ENCODE peak calls at places on chromosomes 7 and 10, in five cellular contexts. B is GM12878, F is upper lobe of left lung, X is HepG2, G is K562. N is an unnamed sample. For H3K27me3, the result is how much of the 10 kb centered on the place peaks cover.

GRCh38 chr7:123607423-123607975 is 5.9 kb downstream of the ASB15 start:
- ATAC-seq in B (no peak), F (no peak), X (no peak), G (no peak), N (no peak)

GRCh38 chr10:14670551-14671240 is 104.0 kb downstream of the FAM107B start:
- ATAC-seq in B (no peak), F (peak), X (no peak), G (no peak), N (peak)

GRCh38 chr7:135713836-135714470 is 14.0 kb downstream of the SLC13A4 start:
- ATAC-seq in B (no peak), F (no peak), X (no peak), G (no peak), N (no peak)

GRCh38 chr7:107173691-107174406 is 5.0 kb downstream of the HBP1 start:
- ATAC-seq in B (peak), F (no peak), X (no peak), G (no peak), N (no peak)

GRCh38 chr7:8594115-8594514 is 160.7 kb downstream of the NXPH1 start:
- ATAC-seq in B (peak), F (no peak), X (no peak), G (no peak), N (no peak)

GRCh38 chr10:97882142-97883091 is 32.8 kb downstream of the GOLGA7B start:
- ATAC-seq in B (peak), F (peak), X (no peak), G (no peak), N (no peak)

GRCh38 chr10:15884447-15884846 is 24.1 kb upstream of the MINDY3 start:
- ATAC-seq in B (no peak), F (no peak), X (no peak), G (no peak), N (no peak)

GRCh38 chr10:121544301-121544869 is 53.9 kb downstream of the FGFR2 start:
- ATAC-seq in B (no peak), F (no peak), X (no peak), G (no peak), N (no peak)

GRCh38 chr10:88974446-88975376 is 15.9 kb upstream of the FAS start:
- ATAC-seq in B (peak), F (peak), X (peak), G (peak), N (no peak)

GRCh38 chr10:70615784-70616511 is 13.4 kb upstream of the PRF1 start:
- ATAC-seq in B (no peak), F (no peak), X (no peak), G (no peak), N (no peak)

GRCh38 chr10:82211331-82211730 is 336.3 kb downstream of the NRG3 start:
- ATAC-seq in B (no peak), F (peak), X (no peak), G (no peak), N (no peak)

GRCh38 chr10:17241611-17242333 is 13.7 kb downstream of the VIM start:
- ATAC-seq in B (no peak), F (no peak), X (no peak), G (no peak), N (no peak)

GRCh38 chr7:39721345-39721744 is 98.0 kb downstream of the RALA start:
- ATAC-seq in B (no peak), F (no peak), X (no peak), G (peak), N (no peak)

GRCh38 chr10:7622969-7623368 is 43.8 kb downstream of the ITIH5 start:
- ATAC-seq in B (peak), F (no peak), X (peak), G (peak), N (no peak)

GRCh38 chr7:73596191-73597065 is 18.0 kb upstream of the TBL2 start:
- ATAC-seq in B (no peak), F (no peak), X (peak), G (peak), N (no peak)

GRCh38 chr7:157523766-157524421 is 187.1 kb downstream of the DNAJB6 start:
- ATAC-seq in B (no peak), F (no peak), X (peak), G (no peak), N (no peak)

GRCh38 chr10:63366933-63367332 is 98.8 kb downstream of the JMJD1C start:
- ATAC-seq in B (no peak), F (no peak), X (no peak), G (no peak), N (no peak)

GRCh38 chr7:33649476-33650441 is 255.6 kb upstream of the BMPER start:
- ATAC-seq in B (no peak), F (no peak), X (no peak), G (no peak), N (no peak)

GRCh38 chr10:90181251-90181691 is 479.9 kb downstream of the KIF20B start:
- ATAC-seq in B (no peak), F (no peak), X (no peak), G (no peak), N (no peak)

GRCh38 chr10:85026878-85027467 is 698.6 kb downstream of the CCSER2 start:
- ATAC-seq in B (no peak), F (no peak), X (no peak), G (no peak), N (no peak)

GRCh38 chr10:132644544-132645530 is 107.2 kb downstream of the INPP5A start:
- ATAC-seq in B (no peak), F (no peak), X (no peak), G (no peak), N (no peak)

GRCh38 chr10:46236537-46236887 is 50.3 kb upstream of the ANTXRL start:
- ATAC-seq in B (no peak), F (no peak), X (no peak), G (no peak), N (no peak)

GRCh38 chr10:79628988-79629954 is 18.5 kb downstream of the SFTPA1 start:
- ATAC-seq in B (no peak), F (no peak), X (peak), G (no peak), N (no peak)

GRCh38 chr10:120719333-120719732 is 131.8 kb upstream of the WDR11 start:
- ATAC-seq in B (peak), F (no peak), X (no peak), G (no peak), N (no peak)

GRCh38 chr10:47264797-47265281 is 35.2 kb upstream of the GDF10 start:
- ATAC-seq in B (no peak), F (no peak), X (no peak), G (no peak), N (no peak)

GRCh38 chr10:11192304-11193018 is 174.8 kb downstream of the CELF2 start:
- ATAC-seq in B (no peak), F (peak), X (no peak), G (no peak), N (peak)
- TF ChIP-seq EP300 in B (no peak), F (peak), X (no peak), G (no peak), N (no peak)

GRCh38 chr7:23475579-23475844 is 5.2 kb upstream of the IGF2BP3 start:
- ATAC-seq in B (no peak), F (no peak), X (no peak), G (no peak), N (no peak)

GRCh38 chr7:23477962-23478866 is 7.9 kb upstream of the IGF2BP3 start:
- ATAC-seq in B (no peak), F (no peak), X (no peak), G (no peak), N (no peak)

GRCh38 chr7:23474829-23475578 is 4.7 kb upstream of the IGF2BP3 start:
- ATAC-seq in B (no peak), F (no peak), X (no peak), G (no peak), N (no peak)

GRCh38 chr7:23477170-23477525 is 6.9 kb upstream of the IGF2BP3 start:
- ATAC-seq in B (no peak), F (no peak), X (no peak), G (no peak), N (no peak)

GRCh38 chr7:23476286-23477169 is 6.2 kb upstream of the IGF2BP3 start:
- ATAC-seq in B (no peak), F (no peak), X (no peak), G (peak), N (no peak)
- H3K27me3 ChIP-seq in B (under half), F (half or more), X (under half), G (under half), N (half or more)

GRCh38 chr10:117444497-117445040 is 69.3 kb upstream of the PDZD8 start:
- ATAC-seq in B (no peak), F (no peak), X (no peak), G (no peak), N (no peak)

GRCh38 chr10:117441812-117442443 is 66.7 kb upstream of the PDZD8 start:
- ATAC-seq in B (peak), F (peak), X (no peak), G (peak), N (no peak)

GRCh38 chr10:117442521-117442920 is 67.3 kb upstream of the PDZD8 start:
- ATAC-seq in B (peak), F (no peak), X (peak), G (peak), N (no peak)

GRCh38 chr10:117443677-117444022 is 68.4 kb upstream of the PDZD8 start:
- ATAC-seq in B (no peak), F (no peak), X (no peak), G (no peak), N (no peak)

DNA sequence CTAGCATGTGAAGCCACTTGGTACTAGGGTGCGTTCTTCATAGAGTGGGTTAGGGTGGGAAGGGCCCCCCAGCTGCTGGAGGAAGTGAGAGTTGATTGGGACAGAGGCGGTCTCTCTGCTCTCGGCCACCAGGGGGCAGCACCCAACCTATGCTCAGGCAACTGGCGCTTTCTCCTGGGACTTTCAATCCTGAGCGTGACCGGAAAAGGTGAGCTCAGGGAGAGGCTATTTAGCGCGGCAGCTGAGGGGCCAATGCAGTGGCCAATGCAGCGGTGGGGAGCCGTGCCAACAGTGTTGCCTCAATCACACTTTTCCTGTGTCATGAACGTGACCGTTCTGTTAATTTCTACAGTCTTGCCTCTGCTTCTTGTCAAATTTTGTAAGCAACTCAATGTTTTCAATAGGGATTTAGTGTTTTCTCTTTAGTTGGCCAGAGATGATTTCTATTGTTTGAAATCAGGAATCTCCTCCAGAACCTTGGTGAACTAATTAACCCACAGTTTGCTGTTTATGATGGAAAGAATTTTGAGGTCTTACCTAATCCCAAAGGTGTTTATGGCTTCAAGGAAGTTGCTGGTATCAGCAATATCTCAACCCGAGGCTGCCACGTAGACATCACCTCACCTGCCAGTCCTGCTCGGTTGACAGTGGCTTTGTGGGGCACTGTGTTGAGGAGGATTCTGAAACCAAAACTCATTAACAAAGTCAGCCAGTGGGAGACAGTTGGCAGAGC is 67.9 kb upstream of the PDZD8 start:
- ATAC-seq in B (peak), F (peak), X (peak), G (peak), N (peak)
- TF ChIP-seq EP300 in B (no peak), F (no peak), X (no peak), G (no peak), N (no peak)

DNA sequence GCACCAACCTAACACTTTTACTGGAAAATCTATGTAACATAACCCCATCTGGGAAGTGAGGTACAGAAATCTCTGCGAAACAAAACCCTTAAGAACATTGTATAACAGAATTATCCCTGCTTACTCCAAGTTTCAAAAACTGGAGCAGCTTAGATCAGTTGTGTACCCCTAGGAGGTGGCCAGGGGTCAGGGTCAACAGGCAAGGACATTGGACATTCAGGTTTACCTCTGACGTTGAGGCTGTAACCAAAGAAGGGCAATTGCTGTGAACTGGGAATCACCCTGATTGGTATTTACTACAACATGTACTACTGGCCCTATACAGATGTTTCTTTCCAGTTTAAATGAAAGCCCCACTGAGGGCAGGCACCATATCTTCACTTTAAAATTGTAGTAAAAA is 13.1 kb downstream of the SFXN3 start:
- ATAC-seq in B (no peak), F (no peak), X (no peak), G (no peak), N (no peak)
- H3K27me3 ChIP-seq in B (under half), F (under half), X (under half), G (under half), N (under half)

GRCh38 chr7:117588352-117588794 is 108.5 kb downstream of the CFTR start:
- ATAC-seq in B (peak), F (no peak), X (peak), G (no peak), N (no peak)
- TF ChIP-seq EP300 in B (peak), F (no peak), X (no peak), G (no peak), N (no peak)

DNA sequence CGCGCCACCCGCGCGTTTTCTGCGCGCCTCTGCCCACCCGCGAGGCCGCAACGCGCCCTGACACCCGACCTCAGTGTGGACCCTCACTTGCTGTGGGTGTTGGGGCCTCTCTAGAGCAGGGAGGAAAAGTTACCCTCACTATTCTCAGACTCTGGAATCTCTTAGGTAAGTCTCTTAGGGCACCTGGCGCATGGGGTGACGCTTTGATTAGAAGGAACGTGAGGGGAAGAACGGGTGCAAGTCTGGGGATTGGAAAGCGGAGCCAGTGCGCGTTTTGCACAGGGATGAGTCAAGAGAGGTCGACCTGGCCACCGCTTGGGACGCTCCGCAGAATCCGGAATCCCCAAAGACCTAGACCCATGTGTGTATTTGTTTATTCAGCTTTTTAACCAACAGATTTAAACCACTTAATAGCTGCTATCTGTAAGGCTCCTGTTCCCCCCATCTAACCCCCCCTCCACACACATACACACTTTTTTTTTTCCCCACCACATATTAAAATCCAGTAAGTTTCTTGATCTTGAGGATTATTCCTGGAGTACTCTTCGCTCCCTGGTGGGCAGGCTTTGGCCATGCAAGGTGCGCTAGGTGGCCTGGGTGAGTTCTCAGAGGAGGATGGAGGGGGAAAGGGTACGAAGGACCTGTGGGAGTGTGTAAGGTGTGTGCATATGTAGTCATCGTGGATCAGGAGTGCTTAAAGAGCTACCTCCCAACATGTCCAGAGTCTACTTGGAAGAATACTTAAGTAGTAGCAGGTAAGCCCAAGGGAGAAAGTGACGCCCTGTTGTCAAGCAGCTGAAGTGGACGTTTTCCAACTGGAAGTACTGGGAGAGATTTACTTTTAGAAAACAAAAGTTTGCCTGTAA is 169.1 kb upstream of the PPP1R3A start:
- ATAC-seq in B (no peak), F (no peak), X (no peak), G (no peak), N (no peak)
- H3K27me3 ChIP-seq in B (under half), F (under half), X (under half), G (under half), N (under half)

GRCh38 chr10:109105725-109106124 is 817.6 kb downstream of the XPNPEP1 start:
- ATAC-seq in B (no peak), F (no peak), X (no peak), G (no peak), N (no peak)
- TF ChIP-seq EP300 in B (no peak), F (no peak), X (no peak), G (no peak), N (no peak)

GRCh38 chr7:101405474-101406067 is 42.9 kb downstream of the COL26A1 start:
- ATAC-seq in B (no peak), F (no peak), X (no peak), G (no peak), N (no peak)

GRCh38 chr7:101402081-101402779 is 39.6 kb downstream of the COL26A1 start:
- ATAC-seq in B (no peak), F (no peak), X (no peak), G (no peak), N (no peak)

GRCh38 chr7:101400751-101401150 is 38.1 kb downstream of the COL26A1 start:
- ATAC-seq in B (no peak), F (no peak), X (no peak), G (no peak), N (no peak)

GRCh38 chr7:101401390-101402080 is 38.9 kb downstream of the COL26A1 start:
- ATAC-seq in B (no peak), F (no peak), X (no peak), G (no peak), N (no peak)

DNA sequence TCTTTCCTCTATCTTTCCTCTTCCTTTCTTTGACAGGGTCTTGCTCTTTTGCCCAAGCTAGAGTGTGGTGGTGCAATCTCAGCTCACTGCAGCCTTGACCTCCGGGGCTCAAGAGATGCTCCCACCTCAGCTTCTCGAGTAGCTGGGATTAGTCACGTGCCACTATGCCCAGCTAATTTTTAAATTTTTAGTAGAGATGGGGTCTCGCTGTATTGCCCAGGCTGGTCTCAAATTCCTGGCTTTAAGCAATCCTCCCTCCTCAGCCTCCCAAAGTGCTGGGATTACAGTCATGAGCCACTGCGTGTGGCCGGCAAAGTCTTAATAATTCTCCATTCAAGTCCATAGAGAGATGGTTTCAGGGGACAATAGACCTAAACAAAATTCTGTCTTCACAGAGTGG is 40.2 kb downstream of the COL26A1 start:
- ATAC-seq in B (no peak), F (no peak), X (no peak), G (no peak), N (no peak)
- H3K27me3 ChIP-seq in B (under half), F (under half), X (under half), G (under half), N (half or more)

GRCh38 chr10:125161570-125162139 is 1.3 kb upstream of the CTBP2 start:
- ATAC-seq in B (no peak), F (peak), X (no peak), G (peak), N (no peak)
- TF ChIP-seq EP300 in B (no peak), F (no peak), X (no peak), G (no peak), N (no peak)

DNA sequence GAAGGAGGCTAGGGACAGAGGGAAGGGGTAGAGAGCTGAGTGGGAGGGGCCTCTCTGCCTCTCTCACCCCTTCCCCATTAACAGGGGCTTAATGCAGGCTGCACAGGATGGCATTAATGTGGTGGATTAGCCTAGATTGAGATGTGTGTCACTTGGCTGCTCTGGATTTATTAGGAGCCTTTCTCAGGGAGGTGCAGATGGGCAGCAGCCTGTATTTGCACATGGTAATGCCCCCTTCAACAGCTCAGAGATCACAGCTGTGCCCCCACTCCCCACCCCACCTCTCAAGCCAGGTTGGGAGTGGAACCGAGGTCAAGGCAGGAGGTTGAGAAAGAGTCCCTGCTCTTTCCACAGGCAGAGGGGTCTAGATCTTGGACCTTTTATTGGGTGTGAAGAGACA is 7.3 kb downstream of the PITX3 start:
- ATAC-seq in B (no peak), F (no peak), X (no peak), G (no peak), N (no peak)
- H3K27me3 ChIP-seq in B (under half), F (under half), X (half or more), G (under half), N (half or more)